ENCODE peak calls at places on chromosomes 7 and 10, in nine cellular contexts. One of them, this sample, is unnamed.
A peak's percentile ranks its signal among the peaks of the same experiment; 100 is the strongest.

GRCh38 chr7:55254596-55255500 is 110.3 kb upstream of the LANCL2 start:
- DNase-seq in heart left ventricle: peak; percentile 81
- DNase-seq in cardiac muscle cell: peak; percentile 79
- DNase-seq in breast epithelium: peak; percentile 88
- DNase-seq in adrenal gland: peak; percentile 85
- DNase-seq in heart right ventricle: peak; percentile 90
- DNase-seq in upper lobe of right lung: peak; percentile 92
- DNase-seq in A673: peak; percentile 81
- DNase-seq in upper lobe of left lung: peak; percentile 98
- DNase-seq in this sample: peak; percentile 92

GRCh38 chr7:133633055-133633454 is 380.2 kb downstream of the EXOC4 start:
- DNase-seq in heart left ventricle: no peak
- DNase-seq in cardiac muscle cell: peak; percentile 76
- DNase-seq in breast epithelium: no peak
- DNase-seq in adrenal gland: no peak
- DNase-seq in heart right ventricle: no peak
- DNase-seq in upper lobe of right lung: no peak
- DNase-seq in A673: peak; percentile 51
- DNase-seq in upper lobe of left lung: no peak
- DNase-seq in this sample: no peak

GRCh38 chr10:86642499-86642898 is 11.8 kb upstream of the OPN4 start:
- DNase-seq in heart left ventricle: no peak
- DNase-seq in cardiac muscle cell: no peak
- DNase-seq in breast epithelium: no peak
- DNase-seq in adrenal gland: no peak
- DNase-seq in heart right ventricle: no peak
- DNase-seq in upper lobe of right lung: no peak
- DNase-seq in A673: peak; percentile 54
- DNase-seq in upper lobe of left lung: no peak
- DNase-seq in this sample: no peak

GRCh38 chr7:108442039-108442568 is 14.1 kb downstream of the NRCAM start:
- DNase-seq in heart left ventricle: no peak
- DNase-seq in cardiac muscle cell: no peak
- DNase-seq in breast epithelium: no peak
- DNase-seq in adrenal gland: peak; percentile 29
- DNase-seq in heart right ventricle: no peak
- DNase-seq in upper lobe of right lung: no peak
- DNase-seq in A673: peak; percentile 40
- DNase-seq in upper lobe of left lung: no peak
- DNase-seq in this sample: no peak

GRCh38 chr7:152006336-152006735 is 19.1 kb upstream of the GALNT11 start:
- DNase-seq in heart left ventricle: no peak
- DNase-seq in cardiac muscle cell: peak; percentile 45
- DNase-seq in breast epithelium: no peak
- DNase-seq in adrenal gland: no peak
- DNase-seq in heart right ventricle: no peak
- DNase-seq in upper lobe of right lung: no peak
- DNase-seq in A673: no peak
- DNase-seq in upper lobe of left lung: no peak
- DNase-seq in this sample: no peak

GRCh38 chr7:81190997-81191747 is 272.3 kb upstream of the SEMA3C start:
- DNase-seq in heart left ventricle: peak; percentile 29
- DNase-seq in cardiac muscle cell: peak; percentile 38
- DNase-seq in breast epithelium: no peak
- DNase-seq in adrenal gland: no peak
- DNase-seq in heart right ventricle: no peak
- DNase-seq in upper lobe of right lung: no peak
- DNase-seq in A673: no peak
- DNase-seq in upper lobe of left lung: no peak
- DNase-seq in this sample: no peak

GRCh38 chr10:131654471-131655087 is 246.2 kb upstream of the PPP2R2D start:
- DNase-seq in heart left ventricle: no peak
- DNase-seq in cardiac muscle cell: no peak
- DNase-seq in breast epithelium: peak; percentile 59
- DNase-seq in adrenal gland: no peak
- DNase-seq in heart right ventricle: no peak
- DNase-seq in upper lobe of right lung: peak; percentile 45
- DNase-seq in A673: no peak
- DNase-seq in upper lobe of left lung: no peak
- DNase-seq in this sample: no peak

GRCh38 chr10:7421519-7421918 is 10.7 kb upstream of the SFMBT2 start:
- DNase-seq in heart left ventricle: no peak
- DNase-seq in cardiac muscle cell: no peak
- DNase-seq in breast epithelium: no peak
- DNase-seq in adrenal gland: no peak
- DNase-seq in heart right ventricle: no peak
- DNase-seq in upper lobe of right lung: no peak
- DNase-seq in A673: no peak
- DNase-seq in upper lobe of left lung: no peak
- DNase-seq in this sample: no peak

GRCh38 chr7:47725031-47725780 is 143.3 kb upstream of the TNS3 start:
- DNase-seq in heart left ventricle: no peak
- DNase-seq in cardiac muscle cell: no peak
- DNase-seq in breast epithelium: no peak
- DNase-seq in adrenal gland: no peak
- DNase-seq in heart right ventricle: no peak
- DNase-seq in upper lobe of right lung: no peak
- DNase-seq in A673: no peak
- DNase-seq in upper lobe of left lung: no peak
- DNase-seq in this sample: no peak

GRCh38 chr7:47763063-47763974 is 181.4 kb upstream of the TNS3 start:
- DNase-seq in heart left ventricle: no peak
- DNase-seq in cardiac muscle cell: peak; percentile 54
- DNase-seq in breast epithelium: no peak
- DNase-seq in adrenal gland: no peak
- DNase-seq in heart right ventricle: no peak
- DNase-seq in upper lobe of right lung: no peak
- DNase-seq in A673: no peak
- DNase-seq in upper lobe of left lung: no peak
- DNase-seq in this sample: no peak

GRCh38 chr10:104245066-104245632 is 9.5 kb upstream of the GSTO1 start:
- DNase-seq in heart left ventricle: no peak
- DNase-seq in cardiac muscle cell: no peak
- DNase-seq in breast epithelium: no peak
- DNase-seq in adrenal gland: no peak
- DNase-seq in heart right ventricle: no peak
- DNase-seq in upper lobe of right lung: no peak
- DNase-seq in A673: no peak
- DNase-seq in upper lobe of left lung: peak; percentile 68
- DNase-seq in this sample: no peak

GRCh38 chr7:121576148-121576921 is 180.2 kb upstream of the FAM3C start:
- DNase-seq in heart left ventricle: no peak
- DNase-seq in cardiac muscle cell: no peak
- DNase-seq in breast epithelium: no peak
- DNase-seq in adrenal gland: no peak
- DNase-seq in heart right ventricle: no peak
- DNase-seq in upper lobe of right lung: no peak
- DNase-seq in A673: no peak
- DNase-seq in upper lobe of left lung: no peak
- DNase-seq in this sample: no peak

GRCh38 chr7:26091933-26092332 is 60.1 kb upstream of the NFE2L3 start:
- DNase-seq in heart left ventricle: no peak
- DNase-seq in cardiac muscle cell: peak; percentile 16
- DNase-seq in breast epithelium: no peak
- DNase-seq in adrenal gland: no peak
- DNase-seq in heart right ventricle: no peak
- DNase-seq in upper lobe of right lung: no peak
- DNase-seq in A673: peak; percentile 44
- DNase-seq in upper lobe of left lung: no peak
- DNase-seq in this sample: no peak

GRCh38 chr10:821322-821721 is 110.2 kb downstream of the LARP4B start:
- DNase-seq in heart left ventricle: no peak
- DNase-seq in cardiac muscle cell: peak; percentile 69
- DNase-seq in breast epithelium: no peak
- DNase-seq in adrenal gland: no peak
- DNase-seq in heart right ventricle: no peak
- DNase-seq in upper lobe of right lung: no peak
- DNase-seq in A673: no peak
- DNase-seq in upper lobe of left lung: no peak
- DNase-seq in this sample: no peak

GRCh38 chr7:122770943-122771342 is 68.2 kb upstream of the RNF148 start:
- DNase-seq in heart left ventricle: no peak
- DNase-seq in cardiac muscle cell: no peak
- DNase-seq in breast epithelium: no peak
- DNase-seq in adrenal gland: no peak
- DNase-seq in heart right ventricle: no peak
- DNase-seq in upper lobe of right lung: no peak
- DNase-seq in A673: peak; percentile 86
- DNase-seq in upper lobe of left lung: no peak
- DNase-seq in this sample: no peak

GRCh38 chr10:79353000-79353406 is 5.7 kb downstream of the PPIF start:
- DNase-seq in heart left ventricle: no peak
- DNase-seq in cardiac muscle cell: no peak
- DNase-seq in breast epithelium: no peak
- DNase-seq in adrenal gland: peak; percentile 25
- DNase-seq in heart right ventricle: no peak
- DNase-seq in upper lobe of right lung: no peak
- DNase-seq in A673: no peak
- DNase-seq in upper lobe of left lung: no peak
- DNase-seq in this sample: no peak
- H3K36me3 ChIP-seq in heart left ventricle: peaks cover 2% of the 10 kb centered on the region
- H3K36me3 ChIP-seq in cardiac muscle cell: peaks cover 34% of the 10 kb centered on the region
- H3K36me3 ChIP-seq in breast epithelium: peaks cover 10% of the 10 kb centered on the region
- H3K36me3 ChIP-seq in adrenal gland: peaks cover 69% of the 10 kb centered on the region
- H3K36me3 ChIP-seq in heart right ventricle: peaks cover 6% of the 10 kb centered on the region
- H3K36me3 ChIP-seq in upper lobe of right lung: peaks cover 61% of the 10 kb centered on the region
- H3K36me3 ChIP-seq in A673: peaks cover 73% of the 10 kb centered on the region
- H3K36me3 ChIP-seq in upper lobe of left lung: peaks cover 51% of the 10 kb centered on the region
- H3K36me3 ChIP-seq in this sample: peaks cover 76% of the 10 kb centered on the region

DNA sequence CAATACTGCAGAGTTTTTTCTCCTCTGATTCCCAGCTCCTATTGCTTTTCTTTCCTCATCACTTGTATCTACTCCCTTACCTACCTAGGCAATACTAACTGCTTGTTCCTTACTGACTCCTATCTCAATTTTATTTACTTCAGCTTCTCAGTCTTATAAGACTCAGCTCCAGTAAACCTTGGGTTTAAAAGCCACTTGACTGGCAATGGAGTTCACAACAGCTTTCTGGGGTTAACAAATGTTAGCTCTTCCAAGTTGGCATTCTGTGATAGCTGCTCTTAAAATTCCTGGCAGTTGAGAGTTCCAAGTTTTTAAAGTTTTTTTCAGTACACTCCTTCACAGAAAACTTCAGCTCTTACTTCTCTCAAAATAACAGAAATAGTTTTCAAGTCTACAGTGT is 14.2 kb downstream of the ATAD1 start:
- DNase-seq in heart left ventricle: no peak
- DNase-seq in cardiac muscle cell: no peak
- DNase-seq in breast epithelium: no peak
- DNase-seq in adrenal gland: no peak
- DNase-seq in heart right ventricle: no peak
- DNase-seq in upper lobe of right lung: no peak
- DNase-seq in A673: no peak
- DNase-seq in upper lobe of left lung: no peak
- DNase-seq in this sample: no peak
- H3K9me3 ChIP-seq in heart left ventricle: peaks cover 4% of the 10 kb centered on the region
- H3K9me3 ChIP-seq in cardiac muscle cell: no peaks in the 10 kb centered on the region
- H3K9me3 ChIP-seq in breast epithelium: no peaks in the 10 kb centered on the region
- H3K9me3 ChIP-seq in adrenal gland: no peaks in the 10 kb centered on the region
- H3K9me3 ChIP-seq in heart right ventricle: no peaks in the 10 kb centered on the region
- H3K9me3 ChIP-seq in upper lobe of right lung: no peaks in the 10 kb centered on the region
- H3K9me3 ChIP-seq in A673: peaks cover 29% of the 10 kb centered on the region
- H3K9me3 ChIP-seq in upper lobe of left lung: peaks cover 5% of the 10 kb centered on the region
- H3K9me3 ChIP-seq in this sample: no peaks in the 10 kb centered on the region

DNA sequence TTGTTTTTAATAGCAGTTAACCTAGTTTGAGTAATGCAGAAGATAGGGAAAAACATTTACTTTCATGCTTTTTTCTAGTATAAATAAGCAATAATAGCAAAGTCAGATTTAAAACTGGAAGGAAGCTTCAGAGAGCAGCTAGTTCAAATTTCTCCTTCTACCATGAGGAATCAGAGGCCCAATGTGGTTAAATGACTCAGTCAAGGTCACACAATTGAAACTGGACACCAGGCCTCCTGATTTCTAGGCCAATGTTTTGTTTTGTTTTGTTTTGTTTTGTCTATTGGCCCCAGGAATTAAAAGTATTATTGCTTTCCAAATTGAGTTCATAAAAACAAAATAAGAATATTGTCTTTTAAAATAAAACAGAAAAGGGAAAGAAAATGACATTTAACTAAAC is 122.3 kb downstream of the TRIL start:
- DNase-seq in heart left ventricle: no peak
- DNase-seq in cardiac muscle cell: no peak
- DNase-seq in breast epithelium: no peak
- DNase-seq in adrenal gland: no peak
- DNase-seq in heart right ventricle: no peak
- DNase-seq in upper lobe of right lung: no peak
- DNase-seq in A673: no peak
- DNase-seq in upper lobe of left lung: no peak
- DNase-seq in this sample: no peak
- H3K36me3 ChIP-seq in heart left ventricle: no peaks in the 10 kb centered on the region
- H3K36me3 ChIP-seq in cardiac muscle cell: no peaks in the 10 kb centered on the region
- H3K36me3 ChIP-seq in breast epithelium: no peaks in the 10 kb centered on the region
- H3K36me3 ChIP-seq in adrenal gland: no peaks in the 10 kb centered on the region
- H3K36me3 ChIP-seq in heart right ventricle: no peaks in the 10 kb centered on the region
- H3K36me3 ChIP-seq in upper lobe of right lung: no peaks in the 10 kb centered on the region
- H3K36me3 ChIP-seq in A673: no peaks in the 10 kb centered on the region
- H3K36me3 ChIP-seq in upper lobe of left lung: no peaks in the 10 kb centered on the region
- H3K36me3 ChIP-seq in this sample: no peaks in the 10 kb centered on the region

GRCh38 chr10:130392031-130392430 is 255.8 kb downstream of the GLRX3 start:
- DNase-seq in heart left ventricle: no peak
- DNase-seq in cardiac muscle cell: no peak
- DNase-seq in breast epithelium: peak; percentile 15
- DNase-seq in adrenal gland: no peak
- DNase-seq in heart right ventricle: no peak
- DNase-seq in upper lobe of right lung: no peak
- DNase-seq in A673: no peak
- DNase-seq in upper lobe of left lung: no peak
- DNase-seq in this sample: no peak

GRCh38 chr10:130393342-130393741 is 257.2 kb downstream of the GLRX3 start:
- DNase-seq in heart left ventricle: no peak
- DNase-seq in cardiac muscle cell: no peak
- DNase-seq in breast epithelium: peak; percentile 14
- DNase-seq in adrenal gland: no peak
- DNase-seq in heart right ventricle: no peak
- DNase-seq in upper lobe of right lung: no peak
- DNase-seq in A673: no peak
- DNase-seq in upper lobe of left lung: no peak
- DNase-seq in this sample: no peak

GRCh38 chr10:130396044-130396443 is 259.9 kb downstream of the GLRX3 start:
- DNase-seq in heart left ventricle: no peak
- DNase-seq in cardiac muscle cell: no peak
- DNase-seq in breast epithelium: no peak
- DNase-seq in adrenal gland: no peak
- DNase-seq in heart right ventricle: no peak
- DNase-seq in upper lobe of right lung: no peak
- DNase-seq in A673: no peak
- DNase-seq in upper lobe of left lung: no peak
- DNase-seq in this sample: no peak

GRCh38 chr10:130395248-130395936 is 259.2 kb downstream of the GLRX3 start:
- DNase-seq in heart left ventricle: no peak
- DNase-seq in cardiac muscle cell: no peak
- DNase-seq in breast epithelium: peak; percentile 25
- DNase-seq in adrenal gland: no peak
- DNase-seq in heart right ventricle: no peak
- DNase-seq in upper lobe of right lung: no peak
- DNase-seq in A673: no peak
- DNase-seq in upper lobe of left lung: no peak
- DNase-seq in this sample: no peak

DNA sequence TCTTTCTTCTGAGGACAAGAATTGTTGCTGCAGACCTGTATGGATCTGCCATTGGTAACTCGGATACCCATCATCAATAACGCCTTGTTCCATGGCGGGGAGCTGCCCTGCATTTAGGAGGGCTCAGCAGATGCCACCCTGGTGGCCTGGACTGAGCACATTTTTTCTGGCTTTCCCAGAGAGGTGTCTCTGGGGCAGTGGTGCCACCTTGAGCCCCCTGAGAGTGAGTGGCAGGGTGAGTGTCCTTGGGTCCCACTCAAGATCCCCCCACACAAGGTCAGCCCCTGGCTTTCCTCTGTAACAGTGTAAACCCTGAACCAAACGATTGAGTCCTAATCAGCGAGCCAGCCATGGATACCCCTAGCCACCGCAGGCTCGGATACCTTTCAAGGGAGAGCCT is 258.6 kb downstream of the GLRX3 start:
- DNase-seq in heart left ventricle: no peak
- DNase-seq in cardiac muscle cell: no peak
- DNase-seq in breast epithelium: no peak
- DNase-seq in adrenal gland: no peak
- DNase-seq in heart right ventricle: no peak
- DNase-seq in upper lobe of right lung: no peak
- DNase-seq in A673: no peak
- DNase-seq in upper lobe of left lung: no peak
- DNase-seq in this sample: no peak
- H3K9me3 ChIP-seq in heart left ventricle: peaks cover 11% of the 10 kb centered on the region
- H3K9me3 ChIP-seq in cardiac muscle cell: no peaks in the 10 kb centered on the region
- H3K9me3 ChIP-seq in breast epithelium: peaks cover 12% of the 10 kb centered on the region
- H3K9me3 ChIP-seq in adrenal gland: no peaks in the 10 kb centered on the region
- H3K9me3 ChIP-seq in heart right ventricle: no peaks in the 10 kb centered on the region
- H3K9me3 ChIP-seq in upper lobe of right lung: peaks cover 11% of the 10 kb centered on the region
- H3K9me3 ChIP-seq in A673: peaks cover 12% of the 10 kb centered on the region
- H3K9me3 ChIP-seq in upper lobe of left lung: peaks cover 12% of the 10 kb centered on the region
- H3K9me3 ChIP-seq in this sample: peaks cover 5% of the 10 kb centered on the region

This sample was measured in psoas muscle.